ENCODE peak calls at places on chromosomes 16 and 17, in seven cellular contexts. I is kidney epithelial cell, D is foreskin keratinocyte, P is endothelial cell, X is astrocyte of the cerebellum, Y is lower leg skin, B is AG10803. M is an unnamed sample.

GRCh38 chr16:81645925-81646324 is 133.2 kb upstream of the PLCG2 start:
- DNase-seq in I (no peak), D (no peak), P (no peak), X (no peak), Y (no peak), B (no peak), M (no peak)

GRCh38 chr16:68083861-68084503 is 1.2 kb upstream of the NFATC3 start:
- DNase-seq in I (no peak), D (no peak), P (peak), X (no peak), Y (no peak), B (peak), M (peak)

GRCh38 chr16:35391328-35391727 is 1931.9 kb downstream of the TP53TG3F start:
- DNase-seq in I (no peak), D (peak), P (no peak), X (no peak), Y (peak), B (peak), M (peak)

GRCh38 chr17:62818491-62818890 is 10.4 kb upstream of the MARCHF10 start:
- DNase-seq in I (no peak), D (no peak), P (no peak), X (no peak), Y (no peak), B (no peak), M (no peak)

GRCh38 chr17:14813649-14814048 is 451.5 kb downstream of the PMP22 start:
- DNase-seq in I (no peak), D (no peak), P (peak), X (no peak), Y (no peak), B (no peak), M (no peak)

GRCh38 chr16:4882633-4883285 is 35.5 kb downstream of the UBN1 start:
- DNase-seq in I (peak), D (peak), P (no peak), X (peak), Y (no peak), B (peak), M (peak)

GRCh38 chr16:35492225-35492624 is 2032.8 kb downstream of the TP53TG3F start:
- DNase-seq in I (no peak), D (no peak), P (no peak), X (no peak), Y (no peak), B (no peak), M (no peak)

GRCh38 chr16:47141773-47142468 is 1.8 kb downstream of the NETO2 start:
- DNase-seq in I (peak), D (peak), P (peak), X (peak), Y (peak), B (peak), M (peak)

GRCh38 chr17:78092794-78093324 is 35.7 kb downstream of the TMC6 start:
- DNase-seq in I (no peak), D (peak), P (no peak), X (no peak), Y (no peak), B (no peak), M (no peak)

GRCh38 chr16:50742521-50743150 is 750 bp downstream of the CYLD start:
- DNase-seq in I (no peak), D (no peak), P (peak), X (peak), Y (no peak), B (peak), M (peak)

GRCh38 chr16:66069576-66069975 is 296.9 kb upstream of the CDH5 start:
- DNase-seq in I (no peak), D (no peak), P (no peak), X (no peak), Y (no peak), B (no peak), M (no peak)

GRCh38 chr17:59129814-59130213 is 23.1 kb upstream of the TRIM37 start:
- DNase-seq in I (no peak), D (no peak), P (no peak), X (no peak), Y (no peak), B (no peak), M (no peak)

GRCh38 chr17:50575581-50576210 is 15.2 kb downstream of the CACNA1G start:
- DNase-seq in I (no peak), D (no peak), P (peak), X (no peak), Y (no peak), B (no peak), M (no peak)

GRCh38 chr17:50271173-50271750 is 3.0 kb upstream of the TMEM92 start:
- DNase-seq in I (no peak), D (no peak), P (no peak), X (no peak), Y (no peak), B (peak), M (no peak)

GRCh38 chr17:45940826-45941225 is 46.5 kb downstream of the MAPT start:
- DNase-seq in I (no peak), D (no peak), P (no peak), X (no peak), Y (peak), B (no peak), M (no peak)

GRCh38 chr17:5769936-5770335 is 185.6 kb upstream of the NLRP1 start:
- DNase-seq in I (no peak), D (no peak), P (no peak), X (peak), Y (no peak), B (peak), M (no peak)

GRCh38 chr17:77042688-77043330 is 98.0 kb upstream of the SEC14L1 start:
- DNase-seq in I (no peak), D (no peak), P (no peak), X (no peak), Y (no peak), B (no peak), M (no peak)

GRCh38 chr16:19835989-19836421 is 48.6 kb downstream of the GPRC5B start:
- DNase-seq in I (no peak), D (no peak), P (no peak), X (no peak), Y (no peak), B (peak), M (peak)

GRCh38 chr16:15616475-15616874 is 26.5 kb downstream of the MARF1 start:
- DNase-seq in I (no peak), D (no peak), P (no peak), X (no peak), Y (no peak), B (no peak), M (no peak)

GRCh38 chr16:68068926-68069325 is 16.2 kb upstream of the NFATC3 start:
- DNase-seq in I (no peak), D (no peak), P (no peak), X (no peak), Y (no peak), B (no peak), M (no peak)

GRCh38 chr17:63452091-63452978 is 6.2 kb upstream of the CYB561 start:
- DNase-seq in I (no peak), D (no peak), P (no peak), X (no peak), Y (no peak), B (no peak), M (no peak)

GRCh38 chr16:55760665-55761035 is 72.2 kb downstream of the CES1 start:
- DNase-seq in I (no peak), D (no peak), P (peak), X (no peak), Y (no peak), B (no peak), M (no peak)

GRCh38 chr16:80265624-80266306 is 275.0 kb upstream of the DYNLRB2 start:
- DNase-seq in I (no peak), D (no peak), P (no peak), X (no peak), Y (no peak), B (peak), M (no peak)

GRCh38 chr17:58249270-58250133 is 11.1 kb downstream of the LPO start:
- DNase-seq in I (no peak), D (peak), P (peak), X (no peak), Y (no peak), B (peak), M (peak)

GRCh38 chr17:76382803-76383644 is 1.4 kb upstream of the SPHK1 start:
- DNase-seq in I (no peak), D (peak), P (peak), X (no peak), Y (peak), B (peak), M (peak)

GRCh38 chr17:77834170-77835115 is 124.1 kb upstream of the TNRC6C start:
- DNase-seq in I (peak), D (peak), P (no peak), X (peak), Y (peak), B (peak), M (peak)

GRCh38 chr16:83533193-83533592 is 274.6 kb upstream of the HSBP1 start:
- DNase-seq in I (peak), D (peak), P (no peak), X (no peak), Y (no peak), B (peak), M (no peak)

GRCh38 chr17:59406808-59407381 is 75.4 kb downstream of the YPEL2 start:
- DNase-seq in I (peak), D (no peak), P (no peak), X (no peak), Y (no peak), B (peak), M (peak)

GRCh38 chr16:66741131-66741900 is 10.1 kb downstream of the DYNC1LI2 start:
- DNase-seq in I (peak), D (peak), P (peak), X (peak), Y (peak), B (peak), M (peak)

GRCh38 chr17:31560836-31561235 is 169.4 kb downstream of the RAB11FIP4 start:
- DNase-seq in I (no peak), D (no peak), P (no peak), X (no peak), Y (no peak), B (peak), M (no peak)

GRCh38 chr17:77471984-77472836 is 331.4 kb downstream of the SEC14L1 start:
- DNase-seq in I (no peak), D (peak), P (peak), X (peak), Y (no peak), B (peak), M (peak)

GRCh38 chr17:3972931-3973330 is 8.7 kb upstream of the ATP2A3 start:
- DNase-seq in I (no peak), D (no peak), P (no peak), X (no peak), Y (no peak), B (no peak), M (no peak)

GRCh38 chr16:68088130-68088972 is 3.2 kb downstream of the NFATC3 start:
- DNase-seq in I (no peak), D (no peak), P (no peak), X (no peak), Y (no peak), B (no peak), M (no peak)

GRCh38 chr16:27355610-27356009 is 41.8 kb downstream of the IL4R start:
- DNase-seq in I (no peak), D (no peak), P (peak), X (no peak), Y (no peak), B (peak), M (peak)

GRCh38 chr17:49958723-49959122 is 10.3 kb upstream of the DLX4 start:
- DNase-seq in I (no peak), D (no peak), P (no peak), X (no peak), Y (no peak), B (no peak), M (no peak)

GRCh38 chr17:2170023-2170422 is 115.1 kb downstream of the HIC1 start:
- DNase-seq in I (no peak), D (no peak), P (peak), X (no peak), Y (no peak), B (no peak), M (no peak)

DNA sequence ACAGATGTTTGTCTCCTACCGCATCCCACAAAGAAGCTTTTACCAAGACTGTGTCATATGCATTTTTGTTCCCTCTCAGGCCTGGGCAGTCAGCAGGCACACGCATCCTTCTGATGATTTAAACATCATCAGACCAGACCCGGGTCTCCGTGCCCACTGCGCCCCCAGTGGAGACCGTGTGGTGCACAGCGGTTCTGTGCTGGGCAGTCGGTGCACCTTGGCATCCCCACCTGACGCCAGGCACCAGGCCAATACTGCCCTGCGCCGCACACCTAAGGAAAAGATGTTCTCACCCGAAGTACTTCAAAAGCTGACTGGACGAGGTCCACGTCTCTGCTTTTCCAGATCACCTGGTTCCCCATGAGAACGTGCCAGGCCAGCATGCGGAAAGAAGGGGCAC is 10.6 kb upstream of the PLD6 start:
- DNase-seq in I (no peak), D (no peak), P (no peak), X (no peak), Y (no peak), B (no peak), M (no peak)
- TF ChIP-seq CTCF in I (no peak), D (no peak), P (no peak), X (no peak), Y (no peak), B (no peak), M (no peak)

DNA sequence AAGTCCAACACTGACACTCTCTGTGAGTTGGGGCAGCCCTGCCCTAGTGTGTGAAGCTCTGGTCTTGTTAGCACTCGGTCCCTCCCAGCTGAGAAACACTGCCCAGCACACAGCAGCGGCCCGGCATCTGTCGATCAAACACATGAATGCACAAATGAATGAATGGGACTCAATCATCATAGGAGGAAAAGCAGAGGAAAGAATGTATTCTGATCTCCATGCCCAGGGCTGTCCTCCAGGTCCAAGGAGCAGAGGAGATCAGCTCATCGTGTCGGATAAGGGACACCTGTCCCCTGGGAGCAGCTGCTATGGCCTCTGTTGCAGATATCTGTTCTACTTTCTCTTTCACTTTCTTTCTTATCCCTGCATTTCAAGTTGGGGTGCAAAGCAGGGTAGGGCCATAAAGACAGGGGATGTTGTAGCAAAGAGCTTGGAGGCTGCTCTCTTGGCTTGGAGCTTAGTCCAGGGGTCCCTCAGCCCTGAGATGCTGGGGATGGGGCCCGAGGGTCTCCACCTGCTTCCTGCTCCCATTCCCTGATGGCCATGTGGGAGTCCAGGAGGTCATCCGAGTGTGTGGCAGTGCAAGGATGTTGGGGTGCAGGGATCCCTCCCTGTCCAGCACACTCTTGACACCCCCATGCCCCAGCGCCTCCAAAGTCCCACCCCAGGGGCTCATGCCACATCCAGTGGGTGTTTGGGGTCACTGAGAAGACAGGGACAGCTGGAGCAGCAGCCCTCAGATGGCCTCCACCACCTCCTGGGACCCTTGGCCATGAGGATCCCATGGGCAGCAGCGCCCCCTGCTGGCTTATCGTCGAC is 88.2 kb downstream of the IRF8 start:
- DNase-seq in I (no peak), D (no peak), P (peak), X (no peak), Y (no peak), B (no peak), M (no peak)
- TF ChIP-seq CTCF in I (peak), D (peak), P (peak), X (no peak), Y (no peak), B (peak), M (peak)

GRCh38 chr16:23801387-23801786 is 34.4 kb upstream of the PRKCB start:
- DNase-seq in I (no peak), D (peak), P (peak), X (peak), Y (peak), B (peak), M (peak)
- TF ChIP-seq CTCF in I (peak), D (peak), P (peak), X (peak), Y (peak), B (peak), M (peak)

GRCh38 chr17:60548990-60549389 is 22.9 kb upstream of the APPBP2 start:
- DNase-seq in I (no peak), D (no peak), P (no peak), X (no peak), Y (no peak), B (peak), M (no peak)

GRCh38 chr17:60559659-60559994 is 33.6 kb upstream of the APPBP2 start:
- DNase-seq in I (no peak), D (no peak), P (no peak), X (no peak), Y (no peak), B (no peak), M (no peak)

GRCh38 chr17:60557805-60558204 is 31.8 kb upstream of the APPBP2 start:
- DNase-seq in I (no peak), D (peak), P (no peak), X (no peak), Y (no peak), B (no peak), M (no peak)

GRCh38 chr17:60555786-60556185 is 29.7 kb upstream of the APPBP2 start:
- DNase-seq in I (no peak), D (no peak), P (no peak), X (no peak), Y (no peak), B (no peak), M (no peak)

DNA sequence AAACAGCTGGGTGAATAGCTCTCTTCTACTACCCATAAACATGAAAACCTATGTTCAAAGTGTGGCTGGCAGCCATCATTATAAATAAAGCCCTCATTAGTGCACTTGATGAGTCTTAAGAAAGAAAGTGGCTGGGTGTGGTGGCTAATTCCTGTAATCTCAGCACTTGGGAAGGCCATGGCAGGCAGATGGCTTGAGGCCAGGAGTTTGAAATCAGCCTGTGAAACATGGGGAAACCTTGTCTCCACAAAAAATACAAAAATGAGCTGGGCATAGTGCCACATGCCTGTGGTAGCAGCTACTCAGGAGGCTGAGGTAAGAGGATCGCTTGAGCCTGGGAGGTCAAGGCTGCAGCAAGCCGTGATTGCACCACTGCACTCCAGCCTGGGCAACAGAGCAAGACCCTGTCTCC is 28.3 kb upstream of the APPBP2 start:
- DNase-seq in I (no peak), D (peak), P (no peak), X (peak), Y (no peak), B (peak), M (peak)
- TF ChIP-seq CTCF in I (no peak), D (no peak), P (no peak), X (no peak), Y (no peak), B (no peak), M (no peak)

M was measured in HFFc6.